ENCODE peak calls at places on chromosomes 5 and 9, in ten cellular contexts. I is CD8-positive, alpha-beta T cell; V is GM23248; G is Caco-2; O is lower lobe of right lung; F is body of pancreas; S is ovary; Y is transverse colon; M is effector memory CD4-positive, alpha-beta T cell; Z is Karpas-422. H is an unnamed sample. For H3K9me3 and H3K36me3, the result is how much of the 10 kb centered on the place peaks cover.

GRCh38 chr9:19689324-19690087 is 99.3 kb downstream of the SLC24A2 start:
- DNase-seq in F (no peak), Z (no peak), O (no peak), V (peak), G (no peak), S (no peak), Y (no peak), I (no peak), M (no peak), H (no peak)

GRCh38 chr5:15354011-15354410 is 146.0 kb upstream of the FBXL7 start:
- DNase-seq in G (no peak), S (no peak), F (no peak), Y (no peak), M (no peak), I (no peak), V (no peak), Z (no peak), O (no peak), H (no peak)

GRCh38 chr5:43110606-43111170 is 10.0 kb upstream of the ZNF131 start:
- DNase-seq in I (peak), G (peak), Z (peak), Y (peak), S (no peak), V (no peak), O (no peak), M (no peak), F (no peak), H (no peak)

GRCh38 chr5:32201140-32201539 is 27.0 kb upstream of the GOLPH3 start:
- DNase-seq in V (peak), F (no peak), Z (no peak), M (no peak), O (no peak), Y (no peak), G (no peak), S (no peak), I (no peak), H (no peak)

GRCh38 chr5:54517512-54518145 is at the start of gene SNX18:
- DNase-seq in G (peak), S (peak), M (peak), V (peak), F (peak), O (peak), I (peak), Z (peak), Y (peak), H (peak)

GRCh38 chr9:137456061-137456863 is 2.9 kb downstream of the NSMF start:
- DNase-seq in M (no peak), O (peak), I (peak), G (no peak), Y (no peak), V (no peak), S (peak), Z (no peak), F (no peak), H (no peak)

GRCh38 chr5:24644757-24645156 is at the start of gene CDH10:
- DNase-seq in F (peak), Z (no peak), S (no peak), Y (no peak), V (peak), G (peak), M (no peak), O (peak), I (no peak), H (no peak)

GRCh38 chr5:133497608-133498348 is 114.6 kb downstream of the FSTL4 start:
- DNase-seq in F (no peak), O (no peak), Y (no peak), G (no peak), V (no peak), I (no peak), S (no peak), Z (no peak), M (no peak), H (no peak)

GRCh38 chr5:55303238-55303690 is 4.2 kb downstream of the DHX29 start:
- DNase-seq in S (no peak), M (no peak), F (peak), O (peak), I (no peak), G (no peak), Z (peak), V (peak), Y (no peak), H (no peak)

GRCh38 chr9:97560851-97561250 is 59.4 kb downstream of the TMOD1 start:
- DNase-seq in S (no peak), F (no peak), G (no peak), Y (no peak), Z (no peak), I (no peak), V (no peak), O (no peak), M (no peak), H (no peak)

GRCh38 chr5:138753794-138754698 is 821 bp downstream of the CTNNA1 start:
- DNase-seq in Y (peak), G (peak), S (peak), F (peak), I (peak), V (peak), O (peak), M (no peak), Z (no peak), H (peak)

GRCh38 chr5:100864931-100865330 is 38.2 kb downstream of the ST8SIA4 start:
- DNase-seq in O (no peak), V (no peak), Y (no peak), G (no peak), I (no peak), S (no peak), M (no peak), Z (no peak), F (no peak), H (no peak)

GRCh38 chr5:139974661-139975060 is 68.4 kb downstream of the NRG2 start:
- DNase-seq in M (no peak), G (no peak), O (no peak), V (no peak), S (no peak), F (no peak), Y (no peak), I (no peak), Z (peak), H (no peak)

GRCh38 chr9:76116913-76117312 is 226.4 kb downstream of the PCSK5 start:
- DNase-seq in S (no peak), O (no peak), Y (no peak), M (no peak), F (no peak), Z (no peak), G (no peak), V (peak), I (no peak), H (no peak)

GRCh38 chr5:31866166-31866565 is 227.2 kb downstream of the PDZD2 start:
- DNase-seq in V (no peak), G (no peak), F (no peak), Z (no peak), O (no peak), S (no peak), M (no peak), I (peak), Y (no peak), H (no peak)

GRCh38 chr5:176446884-176447537 is 1.2 kb upstream of the FAF2 start:
- DNase-seq in S (peak), M (no peak), Z (no peak), V (peak), Y (peak), F (peak), I (no peak), G (no peak), O (no peak), H (no peak)

GRCh38 chr5:82748688-82749091 is 328.5 kb downstream of the TMEM167A start:
- DNase-seq in V (no peak), M (no peak), I (no peak), Y (no peak), Z (no peak), S (no peak), G (no peak), O (no peak), F (no peak), H (no peak)

GRCh38 chr5:80871541-80871961 is 88.6 kb upstream of the RASGRF2 start:
- DNase-seq in I (no peak), V (peak), O (no peak), G (peak), Y (no peak), M (no peak), Z (no peak), S (no peak), F (no peak), H (no peak)

GRCh38 chr5:82104872-82105271 is 133.0 kb downstream of the ATG10 start:
- DNase-seq in F (no peak), Y (no peak), V (no peak), O (no peak), Z (peak), G (no peak), M (no peak), I (peak), S (no peak), H (no peak)

DNA sequence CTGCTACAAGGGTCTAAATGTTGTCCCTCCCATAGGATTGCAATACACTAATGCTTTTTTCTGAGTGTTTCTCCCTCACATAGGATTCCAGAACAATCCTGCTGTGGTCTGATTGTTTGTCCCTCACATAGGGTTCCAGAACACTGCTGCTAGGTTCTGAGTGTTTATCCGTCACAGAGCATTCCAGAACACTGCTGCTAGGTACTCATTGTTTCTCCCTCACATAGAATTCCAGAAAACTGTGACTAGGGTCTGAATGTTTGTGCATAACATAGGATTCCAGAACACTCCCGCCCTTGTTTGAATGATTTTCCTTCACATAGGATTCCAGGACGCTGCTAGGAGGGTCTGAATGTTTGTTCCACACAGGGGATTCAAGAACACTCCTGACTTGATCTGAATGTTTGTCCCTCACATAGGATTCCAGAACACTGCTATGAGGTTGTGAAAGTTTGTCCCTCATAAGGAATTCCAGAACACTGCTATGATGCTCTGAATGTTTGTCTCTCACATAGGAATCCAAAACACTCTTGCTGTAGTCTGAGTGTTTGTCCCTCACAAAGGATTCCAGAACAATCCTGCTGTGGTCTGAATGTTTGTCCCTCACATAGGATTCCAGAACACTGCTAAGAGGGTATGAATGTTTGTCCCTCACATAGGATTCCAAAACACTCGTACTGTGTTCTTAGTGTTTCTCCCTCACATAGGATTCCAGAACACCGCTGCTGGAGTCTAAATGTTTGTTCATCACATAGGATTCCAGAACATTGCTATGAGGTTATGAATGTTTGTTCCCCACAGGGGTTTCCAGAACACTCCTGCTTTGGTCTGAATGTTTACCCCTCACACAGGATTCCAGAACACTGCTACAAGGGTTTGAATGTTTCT is 213.5 kb downstream of the FOXD4L6 start:
- DNase-seq in I (no peak), Z (no peak), M (no peak), S (no peak), F (no peak), O (no peak), V (no peak), G (no peak), Y (no peak), H (no peak)
- H3K9me3 ChIP-seq in I (under half), Z (half or more), M (half or more), S (half or more), F (under half), O (half or more), V (under half), G (under half), Y (half or more), H (under half)

GRCh38 chr5:2259494-2260107 is 376.9 kb upstream of the IRX4 start:
- DNase-seq in F (no peak), S (no peak), G (no peak), M (no peak), O (no peak), I (no peak), V (no peak), Y (no peak), Z (no peak), H (no peak)
- H3K36me3 ChIP-seq in F (under half), S (under half), G (under half), M (under half), O (under half), I (under half), V (under half), Y (under half), Z (under half), H (under half)

GRCh38 chr5:28397502-28397941 is 1359.1 kb upstream of the CDH9 start:
- DNase-seq in G (no peak), F (no peak), Y (no peak), S (no peak), V (no peak), I (no peak), M (no peak), Z (no peak), O (no peak), H (no peak)
- H3K9me3 ChIP-seq in G (under half), F (under half), Y (under half), S (under half), V (under half), I (under half), M (under half), Z (under half), O (under half), H (under half)

GRCh38 chr9:91036356-91036755 is 234.7 kb downstream of the SYK start:
- DNase-seq in Y (no peak), M (no peak), Z (no peak), F (no peak), V (no peak), I (no peak), O (no peak), S (no peak), G (no peak), H (no peak)

GRCh38 chr9:91035825-91036208 is 234.2 kb downstream of the SYK start:
- DNase-seq in S (no peak), G (no peak), Z (no peak), V (no peak), Y (no peak), M (no peak), F (no peak), O (no peak), I (no peak), H (no peak)

GRCh38 chr9:91038483-91039124 is 237.0 kb downstream of the SYK start:
- DNase-seq in M (no peak), G (no peak), Z (no peak), F (no peak), V (no peak), I (no peak), O (no peak), S (no peak), Y (no peak), H (no peak)

GRCh38 chr9:91037511-91038482 is 236.2 kb downstream of the SYK start:
- DNase-seq in F (peak), V (peak), G (peak), Z (no peak), S (peak), O (peak), I (no peak), M (no peak), Y (peak), H (peak)

DNA sequence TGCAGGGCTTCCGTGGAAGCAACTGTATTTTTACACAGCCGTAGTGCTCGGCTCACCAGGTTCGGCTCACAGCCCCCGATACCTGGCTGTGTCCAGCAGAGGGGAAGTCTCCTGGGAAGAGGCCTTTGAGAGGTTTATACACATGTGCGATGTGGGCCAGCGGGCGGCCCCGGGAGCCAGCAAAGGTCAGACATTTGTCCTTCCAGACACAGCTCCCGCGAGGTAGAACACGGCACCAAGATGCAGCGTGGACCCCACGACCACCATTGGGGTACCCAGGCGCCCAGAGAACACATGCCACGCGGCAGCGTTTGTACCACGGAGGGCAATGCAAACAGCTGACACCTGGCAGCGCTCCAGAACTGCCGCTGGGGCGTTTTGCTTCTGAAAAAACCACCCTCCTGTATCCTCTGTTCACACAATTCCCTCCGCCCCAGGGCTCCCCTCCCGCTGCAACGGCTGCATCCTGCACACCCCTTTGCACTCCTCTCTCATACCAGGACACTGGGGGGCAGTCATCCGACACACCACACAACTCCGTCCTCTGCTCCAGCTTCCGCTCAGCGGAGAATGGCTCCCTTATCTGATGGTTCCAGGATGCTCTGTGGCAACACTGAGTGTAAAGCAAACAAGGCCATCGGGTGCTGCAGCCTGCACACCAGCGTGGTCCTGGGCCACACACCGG is 235.3 kb downstream of the SYK start:
- DNase-seq in O (peak), F (peak), G (peak), M (peak), I (peak), S (peak), V (peak), Z (peak), Y (peak), H (peak)
- H3K36me3 ChIP-seq in O (under half), F (under half), G (under half), M (under half), I (under half), S (under half), V (under half), Z (under half), Y (under half), H (under half)

DNA sequence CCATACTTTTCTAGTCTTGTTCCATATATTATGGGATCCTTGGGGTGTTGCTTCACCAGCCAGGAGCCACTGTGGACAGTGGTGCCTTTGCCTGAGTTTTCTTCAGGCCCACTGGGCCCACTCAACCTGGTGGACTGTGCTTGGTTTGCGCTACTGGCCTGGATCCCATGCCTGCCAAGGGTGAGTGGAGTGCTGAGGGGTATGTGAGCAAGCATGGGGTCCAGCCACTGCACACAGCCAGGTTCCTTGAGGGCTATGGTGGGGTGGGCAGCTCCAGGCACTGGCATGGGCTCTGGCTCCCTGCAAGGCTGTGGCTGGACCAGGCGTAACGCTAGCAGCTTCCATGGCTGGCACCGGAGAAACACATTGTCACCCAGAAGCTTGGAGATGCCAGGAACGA is 13.2 kb upstream of the PRR16 start:
- DNase-seq in Y (no peak), V (no peak), Z (no peak), F (no peak), M (no peak), I (no peak), G (no peak), S (no peak), O (no peak), H (no peak)
- H3K9me3 ChIP-seq in Y (under half), V (under half), Z (under half), F (under half), M (under half), I (under half), G (under half), S (under half), O (under half), H (under half)

DNA sequence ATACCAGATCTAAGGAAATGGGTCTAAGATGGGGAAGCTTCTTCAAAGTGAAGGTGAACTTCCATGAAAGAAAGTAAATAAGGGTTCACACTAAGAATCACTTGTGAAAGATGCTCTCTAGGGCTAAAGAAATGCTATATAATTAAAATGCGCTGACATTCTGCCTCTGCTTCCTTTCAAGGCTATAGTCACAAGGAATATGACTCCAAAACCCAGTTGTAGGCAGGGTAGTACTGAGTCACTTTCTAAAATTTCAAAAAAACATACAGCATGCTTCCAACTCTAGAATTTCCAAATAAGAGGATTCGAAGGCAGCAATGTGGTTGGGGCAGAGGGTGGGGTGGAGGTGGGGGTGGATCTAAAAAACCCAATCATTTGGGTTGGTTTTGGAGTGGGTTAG is 84.5 kb downstream of the HMHB1 start:
- DNase-seq in F (no peak), M (no peak), O (no peak), Y (no peak), Z (no peak), V (peak), S (no peak), G (no peak), I (no peak), H (no peak)
- H3K36me3 ChIP-seq in F (under half), M (under half), O (under half), Y (under half), Z (under half), V (under half), S (under half), G (under half), I (under half), H (under half)

GRCh38 chr5:44321176-44321575 is 68.0 kb downstream of the FGF10 start:
- DNase-seq in Y (no peak), V (no peak), I (no peak), O (no peak), G (no peak), M (no peak), S (no peak), F (no peak), Z (no peak), H (no peak)
- H3K9me3 ChIP-seq in Y (under half), V (under half), I (under half), O (under half), G (under half), M (under half), S (under half), F (under half), Z (under half), H (under half)

GRCh38 chr9:130597228-130597627 is 17.9 kb downstream of the FUBP3 start:
- DNase-seq in Z (no peak), O (no peak), I (no peak), G (no peak), V (no peak), F (no peak), Y (no peak), M (no peak), S (no peak), H (no peak)
- H3K36me3 ChIP-seq in Z (half or more), O (half or more), I (under half), G (under half), V (under half), F (under half), Y (under half), M (under half), S (under half), H (under half)